ENCODE peak calls at places on chromosomes 4 and X, in five cellular contexts. E is CD4-positive, alpha-beta T cell; Z is AG10803; H is glutamatergic neuron; A is heart right ventricle. Q is an unnamed sample.

GRCh38 chrX:25020391-25021131 is 4.8 kb upstream of the ARX start:
- DNase-seq in E (no peak), Z (no peak), H (peak; percentile 60), A (no peak), Q (peak; percentile 20)

GRCh38 chr4:137861682-137862081 is 329.4 kb upstream of the PCDH18 start:
- DNase-seq in E (no peak), Z (peak; percentile 23), H (no peak), A (no peak), Q (no peak)

GRCh38 chrX:113421432-113421831 is 580.8 kb upstream of the AMOT start:
- DNase-seq in E (no peak), Z (no peak), H (no peak), A (no peak), Q (no peak)

GRCh38 chrX:110944793-110945466 is 149.3 kb upstream of the CHRDL1 start:
- DNase-seq in E (no peak), Z (no peak), H (peak; percentile 47), A (no peak), Q (no peak)

GRCh38 chrX:53456254-53456653 is 22.1 kb upstream of the HSD17B10 start:
- DNase-seq in E (no peak), Z (peak; percentile 61), H (no peak), A (no peak), Q (no peak)

GRCh38 chr4:14018191-14018853 is 390.8 kb upstream of the BOD1L1 start:
- DNase-seq in E (no peak), Z (no peak), H (no peak), A (no peak), Q (no peak)

GRCh38 chr4:77599378-77599777 is 6.2 kb upstream of the CXCL13 start:
- DNase-seq in E (no peak), Z (peak; percentile 50), H (no peak), A (no peak), Q (no peak)

GRCh38 chr4:168474660-168475320 is 5.5 kb downstream of the DDX60L start:
- DNase-seq in E (no peak), Z (no peak), H (no peak), A (no peak), Q (no peak)

GRCh38 chr4:22500831-22501714 is 14.8 kb downstream of the ADGRA3 start:
- DNase-seq in E (no peak), Z (peak; percentile 21), H (no peak), A (no peak), Q (no peak)

GRCh38 chr4:63717384-63717783 is 691.9 kb downstream of the TECRL start:
- DNase-seq in E (no peak), Z (no peak), H (no peak), A (no peak), Q (no peak)
- TF ChIP-seq CTCF in E (no peak), Z (no peak), H (peak; percentile 32), A (no peak), Q (no peak)

DNA sequence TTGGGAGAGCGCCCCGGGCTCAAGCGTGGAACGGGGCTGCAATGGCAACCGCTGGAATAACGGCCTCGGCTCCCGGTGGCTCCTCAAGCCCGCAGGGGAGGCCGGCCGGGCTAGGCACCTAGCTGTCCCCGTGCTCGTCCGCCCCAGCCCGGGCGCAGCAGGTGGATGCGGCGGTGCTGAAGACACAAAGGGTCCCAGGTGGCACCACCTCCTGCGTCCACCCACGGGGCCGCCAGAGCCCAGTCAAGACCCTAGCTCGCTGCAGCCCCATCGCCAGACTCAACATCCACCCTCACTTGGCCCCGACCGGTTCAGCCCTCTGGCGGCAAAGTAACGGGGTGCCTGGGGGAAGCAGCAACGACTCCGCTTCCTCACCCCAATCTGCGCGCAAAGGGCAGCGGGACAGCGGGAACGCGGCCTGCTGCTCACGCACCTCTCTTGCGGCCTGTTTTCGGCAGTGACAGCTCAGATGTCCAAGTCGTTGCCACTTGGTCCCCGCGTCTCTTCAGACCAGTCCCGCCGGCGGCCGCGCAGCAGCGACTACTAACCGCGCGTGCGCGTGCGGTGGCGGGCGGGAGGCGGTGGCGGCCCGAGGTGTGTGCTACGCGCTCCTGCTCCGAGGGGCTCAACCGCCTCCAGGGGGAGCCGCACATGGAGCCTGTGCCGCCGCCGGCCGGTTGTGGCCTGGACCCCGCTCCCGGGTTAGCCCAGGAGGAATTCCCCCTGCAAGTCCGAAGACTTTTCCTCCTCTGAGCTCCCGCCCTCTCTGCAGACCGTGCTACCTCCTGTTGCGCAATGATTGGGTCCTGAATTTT is at the start of gene CLGN:
- DNase-seq in E (peak; percentile 12), Z (peak; percentile 38), H (peak; percentile 97), A (peak; percentile 71), Q (no peak)
- TF ChIP-seq CTCF in E (peak; percentile 23), Z (peak; percentile 29), H (peak; percentile 56), A (peak; percentile 43), Q (no peak)

DNA sequence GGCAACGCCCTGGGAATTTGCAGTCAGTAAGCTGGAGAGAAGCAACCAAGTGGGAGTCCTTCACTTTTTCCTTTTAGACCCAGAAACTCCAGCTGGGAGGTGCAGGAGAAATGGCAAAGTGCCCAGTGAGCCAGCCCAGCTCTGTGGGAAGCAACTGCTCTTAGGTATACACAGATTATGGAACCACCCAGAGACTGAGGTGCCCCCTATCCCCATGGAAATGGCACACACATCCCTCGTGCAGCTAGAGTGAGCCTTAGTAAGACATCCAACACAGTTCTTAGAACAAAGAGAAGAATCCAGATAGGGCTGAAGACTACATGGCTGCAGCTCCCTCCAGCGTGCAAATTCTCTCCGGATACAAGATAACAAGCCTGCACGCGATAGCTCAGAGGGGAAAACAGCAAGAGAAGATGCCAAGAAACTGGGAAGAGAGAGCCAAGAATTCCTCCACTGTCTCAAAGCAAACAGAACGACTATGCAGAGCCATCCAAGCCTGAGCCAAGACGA is 26.6 kb upstream of the IRAK1 start:
- DNase-seq in E (no peak), Z (peak; percentile 87), H (no peak), A (peak; percentile 43), Q (no peak)
- TF ChIP-seq CTCF in E (no peak), Z (peak; percentile 38), H (no peak), A (no peak), Q (no peak)

DNA sequence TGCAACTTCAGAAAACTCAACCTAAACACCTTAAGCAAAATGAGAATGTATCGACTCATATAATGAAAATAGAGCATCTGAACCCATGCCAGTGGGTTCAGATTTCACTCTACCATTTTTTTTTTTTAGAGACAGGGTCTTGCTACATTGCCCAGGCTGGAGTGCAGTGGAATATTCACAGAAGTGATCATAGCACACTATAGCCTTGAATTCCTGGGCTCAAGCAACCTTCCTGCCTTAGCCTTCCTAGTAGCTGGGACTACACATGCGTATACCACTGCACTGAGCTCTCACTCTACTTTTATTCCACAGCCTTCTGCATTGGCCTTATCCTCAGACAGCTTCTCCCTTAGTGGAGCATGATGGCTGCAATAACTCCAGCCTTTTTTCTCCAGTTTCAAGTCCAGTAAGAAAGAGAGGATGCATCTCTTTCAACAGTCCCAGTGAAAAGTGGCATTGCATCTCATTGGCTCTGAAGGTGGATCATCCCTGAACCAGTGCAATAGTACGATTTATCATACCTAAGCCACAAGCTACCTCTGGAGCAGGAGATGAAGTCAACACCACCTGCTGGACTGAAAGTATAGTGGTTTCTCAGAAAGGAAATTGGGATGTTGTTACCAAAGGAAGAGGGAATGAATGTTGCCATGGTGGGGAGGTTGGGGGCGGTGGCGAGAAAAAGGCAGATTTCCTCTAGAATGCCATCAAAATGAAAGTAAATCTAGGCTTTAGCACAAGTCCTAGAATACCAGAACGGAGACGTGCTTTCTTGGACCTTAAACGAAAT is 2.0 kb upstream of the SOD3 start:
- DNase-seq in E (no peak), Z (no peak), H (no peak), A (no peak), Q (no peak)
- TF ChIP-seq CTCF in E (no peak), Z (peak; percentile 46), H (peak; percentile 26), A (no peak), Q (no peak)

DNA sequence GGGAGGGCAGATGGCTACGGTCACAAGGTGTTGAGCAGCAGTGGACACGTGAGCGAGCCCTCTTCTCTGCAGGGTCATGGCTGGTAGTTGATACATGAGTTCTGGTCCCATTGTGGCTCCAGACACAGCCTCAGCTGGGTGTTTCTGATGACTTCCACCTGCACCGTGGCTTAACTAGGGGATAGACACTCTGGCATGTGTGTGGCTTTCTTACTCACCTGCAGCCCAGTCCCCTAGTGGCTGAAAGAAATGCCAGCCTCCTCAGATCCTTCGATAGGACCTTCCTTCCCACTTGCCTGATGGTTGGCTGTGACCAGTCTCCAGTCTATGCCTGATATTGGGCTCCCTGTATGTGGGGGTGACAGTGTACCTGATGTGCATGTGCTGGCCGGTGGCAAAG is 5.0 kb downstream of the GPR78 start:
- DNase-seq in E (no peak), Z (no peak), H (no peak), A (no peak), Q (no peak)
- TF ChIP-seq CTCF in E (no peak), Z (no peak), H (no peak), A (no peak), Q (no peak)

GRCh38 chrX:8233091-8233490 is 62.0 kb upstream of the VCX2 start:
- DNase-seq in E (no peak), Z (no peak), H (no peak), A (no peak), Q (no peak)

GRCh38 chrX:8242431-8242830 is 71.4 kb upstream of the VCX2 start:
- DNase-seq in E (no peak), Z (no peak), H (no peak), A (no peak), Q (no peak)

GRCh38 chrX:8235026-8235425 is 64.0 kb upstream of the VCX2 start:
- DNase-seq in E (no peak), Z (no peak), H (no peak), A (no peak), Q (no peak)

GRCh38 chrX:8237718-8238117 is 66.7 kb upstream of the VCX2 start:
- DNase-seq in E (no peak), Z (no peak), H (no peak), A (no peak), Q (no peak)
- TF ChIP-seq CTCF in E (no peak), Z (no peak), H (no peak), A (no peak), Q (no peak)

GRCh38 chrX:116204947-116205346 is 34.4 kb downstream of the AGTR2 start:
- DNase-seq in E (no peak), Z (peak; percentile 5), H (no peak), A (no peak), Q (no peak)
- TF ChIP-seq CTCF in E (no peak), Z (peak; percentile 66), H (peak; percentile 61), A (no peak), Q (no peak)

Q was measured in natural killer cell.